ENCODE peak calls at places on chromosomes 4 and X, in six cellular contexts. One of them, this sample, is unnamed.

GRCh38 chrX:22650691-22651090 is 349.1 kb upstream of the DDX53 start:
- DNase-seq in GM19239: no peak
- DNase-seq in COR-L47: no peak
- DNase-seq in stomach: no peak
- DNase-seq in CD8-positive, alpha-beta T cell: no peak
- DNase-seq in HT-29: no peak
- DNase-seq in this sample: no peak

GRCh38 chr4:124334119-124334518 is 378.4 kb downstream of the ANKRD50 start:
- DNase-seq in GM19239: no peak
- DNase-seq in COR-L47: peak
- DNase-seq in stomach: no peak
- DNase-seq in CD8-positive, alpha-beta T cell: no peak
- DNase-seq in HT-29: peak
- DNase-seq in this sample: no peak

GRCh38 chr4:155444695-155445094 is 67.9 kb upstream of the MAP9 start:
- DNase-seq in GM19239: no peak
- DNase-seq in COR-L47: no peak
- DNase-seq in stomach: no peak
- DNase-seq in CD8-positive, alpha-beta T cell: no peak
- DNase-seq in HT-29: no peak
- DNase-seq in this sample: no peak

GRCh38 chr4:173642509-173642908 is 112.5 kb upstream of the HAND2 start:
- DNase-seq in GM19239: no peak
- DNase-seq in COR-L47: no peak
- DNase-seq in stomach: no peak
- DNase-seq in CD8-positive, alpha-beta T cell: no peak
- DNase-seq in HT-29: no peak
- DNase-seq in this sample: no peak

GRCh38 chr4:174935607-174936006 is 17.4 kb downstream of the ADAM29 start:
- DNase-seq in GM19239: no peak
- DNase-seq in COR-L47: no peak
- DNase-seq in stomach: no peak
- DNase-seq in CD8-positive, alpha-beta T cell: no peak
- DNase-seq in HT-29: no peak
- DNase-seq in this sample: no peak

GRCh38 chrX:41917517-41917916 is 5.8 kb downstream of the CASK start:
- DNase-seq in GM19239: no peak
- DNase-seq in COR-L47: no peak
- DNase-seq in stomach: no peak
- DNase-seq in CD8-positive, alpha-beta T cell: no peak
- DNase-seq in HT-29: no peak
- DNase-seq in this sample: no peak

GRCh38 chrX:97397371-97397770 is 513.7 kb downstream of the RPA4 start:
- DNase-seq in GM19239: no peak
- DNase-seq in COR-L47: no peak
- DNase-seq in stomach: no peak
- DNase-seq in CD8-positive, alpha-beta T cell: no peak
- DNase-seq in HT-29: no peak
- DNase-seq in this sample: no peak

GRCh38 chr4:156959298-156959702 is 12.3 kb downstream of the PDGFC start:
- DNase-seq in GM19239: no peak
- DNase-seq in COR-L47: no peak
- DNase-seq in stomach: no peak
- DNase-seq in CD8-positive, alpha-beta T cell: no peak
- DNase-seq in HT-29: no peak
- DNase-seq in this sample: no peak

GRCh38 chrX:153708415-153708814 is 15.8 kb downstream of the BCAP31 start:
- DNase-seq in GM19239: no peak
- DNase-seq in COR-L47: peak
- DNase-seq in stomach: peak
- DNase-seq in CD8-positive, alpha-beta T cell: peak
- DNase-seq in HT-29: peak
- DNase-seq in this sample: no peak

GRCh38 chr4:88940506-88940905 is 116.5 kb downstream of the FAM13A start:
- DNase-seq in GM19239: no peak
- DNase-seq in COR-L47: no peak
- DNase-seq in stomach: no peak
- DNase-seq in CD8-positive, alpha-beta T cell: no peak
- DNase-seq in HT-29: no peak
- DNase-seq in this sample: no peak

GRCh38 chr4:153969542-153969941 is 180.7 kb upstream of the SFRP2 start:
- DNase-seq in GM19239: no peak
- DNase-seq in COR-L47: no peak
- DNase-seq in stomach: no peak
- DNase-seq in CD8-positive, alpha-beta T cell: no peak
- DNase-seq in HT-29: no peak
- DNase-seq in this sample: no peak

GRCh38 chr4:3765271-3766206 is 646 bp upstream of the ADRA2C start:
- DNase-seq in GM19239: peak
- DNase-seq in COR-L47: peak
- DNase-seq in stomach: peak
- DNase-seq in CD8-positive, alpha-beta T cell: no peak
- DNase-seq in HT-29: no peak
- DNase-seq in this sample: no peak

GRCh38 chr4:24657768-24658617 is 73.6 kb upstream of the DHX15 start:
- DNase-seq in GM19239: peak
- DNase-seq in COR-L47: peak
- DNase-seq in stomach: peak
- DNase-seq in CD8-positive, alpha-beta T cell: no peak
- DNase-seq in HT-29: peak
- DNase-seq in this sample: peak

This sample was measured in GM12878.